ENCODE peak calls at places on chromosomes 13 and 19, in eight cellular contexts. One of them, this sample, is unnamed. For H3K4me1, the result is how much of the 10 kb centered on the place peaks cover.

GRCh38 chr13:98984118-98984517 is 6.3 kb upstream of the DOCK9 start:
- DNase-seq in psoas muscle: no peak
- DNase-seq in tibial nerve: no peak
- DNase-seq in DND-41: no peak
- DNase-seq in heart left ventricle: no peak
- DNase-seq in right lobe of liver: no peak
- DNase-seq in pancreas: no peak
- DNase-seq in A673: no peak
- DNase-seq in this sample: no peak

GRCh38 chr19:51830263-51830662 is 35.3 kb downstream of the FPR3 start:
- DNase-seq in psoas muscle: no peak
- DNase-seq in tibial nerve: no peak
- DNase-seq in DND-41: no peak
- DNase-seq in heart left ventricle: no peak
- DNase-seq in right lobe of liver: no peak
- DNase-seq in pancreas: no peak
- DNase-seq in A673: peak
- DNase-seq in this sample: peak

GRCh38 chr19:50559636-50560035 is 8.6 kb downstream of the LRRC4B start:
- DNase-seq in psoas muscle: no peak
- DNase-seq in tibial nerve: no peak
- DNase-seq in DND-41: no peak
- DNase-seq in heart left ventricle: no peak
- DNase-seq in right lobe of liver: no peak
- DNase-seq in pancreas: no peak
- DNase-seq in A673: no peak
- DNase-seq in this sample: no peak

GRCh38 chr19:38142176-38143035 is 81.6 kb downstream of the DPF1 start:
- DNase-seq in psoas muscle: peak
- DNase-seq in tibial nerve: no peak
- DNase-seq in DND-41: peak
- DNase-seq in heart left ventricle: peak
- DNase-seq in right lobe of liver: no peak
- DNase-seq in pancreas: no peak
- DNase-seq in A673: peak
- DNase-seq in this sample: no peak

GRCh38 chr19:39949026-39949747 is 14.8 kb upstream of the FCGBP start:
- DNase-seq in psoas muscle: no peak
- DNase-seq in tibial nerve: no peak
- DNase-seq in DND-41: no peak
- DNase-seq in heart left ventricle: no peak
- DNase-seq in right lobe of liver: no peak
- DNase-seq in pancreas: peak
- DNase-seq in A673: no peak
- DNase-seq in this sample: no peak

GRCh38 chr19:4801085-4801619 is 9.6 kb downstream of the FEM1A start:
- DNase-seq in psoas muscle: no peak
- DNase-seq in tibial nerve: no peak
- DNase-seq in DND-41: no peak
- DNase-seq in heart left ventricle: no peak
- DNase-seq in right lobe of liver: no peak
- DNase-seq in pancreas: no peak
- DNase-seq in A673: no peak
- DNase-seq in this sample: no peak

GRCh38 chr19:45764947-45765346 is 4.1 kb downstream of the SIX5 start:
- DNase-seq in psoas muscle: no peak
- DNase-seq in tibial nerve: no peak
- DNase-seq in DND-41: no peak
- DNase-seq in heart left ventricle: peak
- DNase-seq in right lobe of liver: no peak
- DNase-seq in pancreas: no peak
- DNase-seq in A673: no peak
- DNase-seq in this sample: no peak

GRCh38 chr13:46321494-46322225 is 65.4 kb downstream of the RUBCNL start:
- DNase-seq in psoas muscle: peak
- DNase-seq in tibial nerve: peak
- DNase-seq in DND-41: peak
- DNase-seq in heart left ventricle: peak
- DNase-seq in right lobe of liver: peak
- DNase-seq in pancreas: no peak
- DNase-seq in A673: peak
- DNase-seq in this sample: peak

GRCh38 chr13:26561636-26562537 is 4.4 kb downstream of the WASF3 start:
- DNase-seq in psoas muscle: no peak
- DNase-seq in tibial nerve: no peak
- DNase-seq in DND-41: no peak
- DNase-seq in heart left ventricle: no peak
- DNase-seq in right lobe of liver: no peak
- DNase-seq in pancreas: no peak
- DNase-seq in A673: no peak
- DNase-seq in this sample: no peak

GRCh38 chr19:4061178-4061682 is 5.5 kb downstream of the ZBTB7A start:
- DNase-seq in psoas muscle: peak
- DNase-seq in tibial nerve: peak
- DNase-seq in DND-41: no peak
- DNase-seq in heart left ventricle: peak
- DNase-seq in right lobe of liver: peak
- DNase-seq in pancreas: peak
- DNase-seq in A673: no peak
- DNase-seq in this sample: peak

GRCh38 chr13:35729926-35730627 is 253.6 kb upstream of the MAB21L1 start:
- DNase-seq in psoas muscle: peak
- DNase-seq in tibial nerve: no peak
- DNase-seq in DND-41: no peak
- DNase-seq in heart left ventricle: peak
- DNase-seq in right lobe of liver: no peak
- DNase-seq in pancreas: no peak
- DNase-seq in A673: no peak
- DNase-seq in this sample: no peak

GRCh38 chr13:46751811-46752635 is 44.9 kb downstream of the ESD start:
- DNase-seq in psoas muscle: no peak
- DNase-seq in tibial nerve: no peak
- DNase-seq in DND-41: peak
- DNase-seq in heart left ventricle: no peak
- DNase-seq in right lobe of liver: no peak
- DNase-seq in pancreas: no peak
- DNase-seq in A673: peak
- DNase-seq in this sample: no peak

GRCh38 chr19:10812902-10813404 is 23.1 kb downstream of the TMED1 start:
- DNase-seq in psoas muscle: peak
- DNase-seq in tibial nerve: no peak
- DNase-seq in DND-41: no peak
- DNase-seq in heart left ventricle: peak
- DNase-seq in right lobe of liver: no peak
- DNase-seq in pancreas: no peak
- DNase-seq in A673: peak
- DNase-seq in this sample: peak

GRCh38 chr13:26949701-26950345 is 189.2 kb upstream of the GPR12 start:
- DNase-seq in psoas muscle: no peak
- DNase-seq in tibial nerve: no peak
- DNase-seq in DND-41: no peak
- DNase-seq in heart left ventricle: no peak
- DNase-seq in right lobe of liver: no peak
- DNase-seq in pancreas: no peak
- DNase-seq in A673: no peak
- DNase-seq in this sample: no peak

GRCh38 chr19:40191836-40192646 is 815 bp downstream of the MAP3K10 start:
- DNase-seq in psoas muscle: peak
- DNase-seq in tibial nerve: no peak
- DNase-seq in DND-41: peak
- DNase-seq in heart left ventricle: peak
- DNase-seq in right lobe of liver: peak
- DNase-seq in pancreas: no peak
- DNase-seq in A673: peak
- DNase-seq in this sample: peak

GRCh38 chr13:113750554-113751399 is 8.2 kb upstream of the TMEM255B start:
- DNase-seq in psoas muscle: no peak
- DNase-seq in tibial nerve: no peak
- DNase-seq in DND-41: no peak
- DNase-seq in heart left ventricle: no peak
- DNase-seq in right lobe of liver: no peak
- DNase-seq in pancreas: no peak
- DNase-seq in A673: no peak
- DNase-seq in this sample: no peak

GRCh38 chr13:72931311-72931710 is 127.5 kb upstream of the KLF5 start:
- DNase-seq in psoas muscle: no peak
- DNase-seq in tibial nerve: no peak
- DNase-seq in DND-41: no peak
- DNase-seq in heart left ventricle: no peak
- DNase-seq in right lobe of liver: no peak
- DNase-seq in pancreas: no peak
- DNase-seq in A673: no peak
- DNase-seq in this sample: no peak

GRCh38 chr19:42216653-42217521 is 590 bp downstream of the DEDD2 start:
- DNase-seq in psoas muscle: peak
- DNase-seq in tibial nerve: no peak
- DNase-seq in DND-41: peak
- DNase-seq in heart left ventricle: peak
- DNase-seq in right lobe of liver: peak
- DNase-seq in pancreas: no peak
- DNase-seq in A673: peak
- DNase-seq in this sample: peak

GRCh38 chr19:49691243-49692101 is 556 bp downstream of the CPT1C start:
- DNase-seq in psoas muscle: peak
- DNase-seq in tibial nerve: no peak
- DNase-seq in DND-41: no peak
- DNase-seq in heart left ventricle: peak
- DNase-seq in right lobe of liver: no peak
- DNase-seq in pancreas: peak
- DNase-seq in A673: peak
- DNase-seq in this sample: peak

GRCh38 chr19:13887039-13887438 is 10.1 kb downstream of the NANOS3 start:
- DNase-seq in psoas muscle: no peak
- DNase-seq in tibial nerve: no peak
- DNase-seq in DND-41: no peak
- DNase-seq in heart left ventricle: no peak
- DNase-seq in right lobe of liver: no peak
- DNase-seq in pancreas: no peak
- DNase-seq in A673: no peak
- DNase-seq in this sample: peak

GRCh38 chr13:77728265-77728966 is 30.9 kb downstream of the SLAIN1 start:
- DNase-seq in psoas muscle: no peak
- DNase-seq in tibial nerve: no peak
- DNase-seq in DND-41: no peak
- DNase-seq in heart left ventricle: no peak
- DNase-seq in right lobe of liver: no peak
- DNase-seq in pancreas: no peak
- DNase-seq in A673: peak
- DNase-seq in this sample: no peak

GRCh38 chr13:30375436-30375835 is 46.9 kb upstream of the UBE2L5 start:
- DNase-seq in psoas muscle: no peak
- DNase-seq in tibial nerve: no peak
- DNase-seq in DND-41: peak
- DNase-seq in heart left ventricle: no peak
- DNase-seq in right lobe of liver: no peak
- DNase-seq in pancreas: no peak
- DNase-seq in A673: no peak
- DNase-seq in this sample: no peak
- TF ChIP-seq CTCF in psoas muscle: no peak
- TF ChIP-seq CTCF in tibial nerve: no peak
- TF ChIP-seq CTCF in DND-41: peak
- TF ChIP-seq CTCF in heart left ventricle: no peak
- TF ChIP-seq CTCF in right lobe of liver: no peak
- TF ChIP-seq CTCF in pancreas: no peak
- TF ChIP-seq CTCF in A673: no peak
- TF ChIP-seq CTCF in this sample: no peak

DNA sequence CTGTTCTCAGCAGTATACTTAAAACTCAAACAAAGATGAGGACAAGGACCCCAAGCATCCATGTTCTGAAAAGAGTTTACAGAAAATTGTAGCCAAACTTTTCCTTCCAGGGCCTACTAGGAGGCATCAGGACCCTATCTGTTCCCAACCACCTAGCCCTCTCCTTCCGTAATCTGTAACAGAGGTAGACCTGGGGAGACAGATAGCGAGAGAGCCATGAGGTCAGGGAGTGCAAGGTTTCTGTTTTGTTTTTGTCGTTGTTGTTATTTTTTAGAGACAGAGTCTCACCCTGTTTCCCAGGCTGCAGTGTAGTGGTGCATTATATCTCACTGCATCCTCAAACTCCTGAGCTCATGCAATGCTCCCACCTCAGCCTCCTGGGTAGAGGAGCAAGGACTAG is 83.9 kb upstream of the POSTN start:
- DNase-seq in psoas muscle: no peak
- DNase-seq in tibial nerve: no peak
- DNase-seq in DND-41: no peak
- DNase-seq in heart left ventricle: no peak
- DNase-seq in right lobe of liver: no peak
- DNase-seq in pancreas: no peak
- DNase-seq in A673: no peak
- DNase-seq in this sample: no peak
- H3K4me1 ChIP-seq in psoas muscle: under half
- H3K4me1 ChIP-seq in tibial nerve: under half
- H3K4me1 ChIP-seq in DND-41: under half
- H3K4me1 ChIP-seq in heart left ventricle: under half
- H3K4me1 ChIP-seq in right lobe of liver: under half
- H3K4me1 ChIP-seq in pancreas: under half
- H3K4me1 ChIP-seq in A673: under half
- H3K4me1 ChIP-seq in this sample: under half

DNA sequence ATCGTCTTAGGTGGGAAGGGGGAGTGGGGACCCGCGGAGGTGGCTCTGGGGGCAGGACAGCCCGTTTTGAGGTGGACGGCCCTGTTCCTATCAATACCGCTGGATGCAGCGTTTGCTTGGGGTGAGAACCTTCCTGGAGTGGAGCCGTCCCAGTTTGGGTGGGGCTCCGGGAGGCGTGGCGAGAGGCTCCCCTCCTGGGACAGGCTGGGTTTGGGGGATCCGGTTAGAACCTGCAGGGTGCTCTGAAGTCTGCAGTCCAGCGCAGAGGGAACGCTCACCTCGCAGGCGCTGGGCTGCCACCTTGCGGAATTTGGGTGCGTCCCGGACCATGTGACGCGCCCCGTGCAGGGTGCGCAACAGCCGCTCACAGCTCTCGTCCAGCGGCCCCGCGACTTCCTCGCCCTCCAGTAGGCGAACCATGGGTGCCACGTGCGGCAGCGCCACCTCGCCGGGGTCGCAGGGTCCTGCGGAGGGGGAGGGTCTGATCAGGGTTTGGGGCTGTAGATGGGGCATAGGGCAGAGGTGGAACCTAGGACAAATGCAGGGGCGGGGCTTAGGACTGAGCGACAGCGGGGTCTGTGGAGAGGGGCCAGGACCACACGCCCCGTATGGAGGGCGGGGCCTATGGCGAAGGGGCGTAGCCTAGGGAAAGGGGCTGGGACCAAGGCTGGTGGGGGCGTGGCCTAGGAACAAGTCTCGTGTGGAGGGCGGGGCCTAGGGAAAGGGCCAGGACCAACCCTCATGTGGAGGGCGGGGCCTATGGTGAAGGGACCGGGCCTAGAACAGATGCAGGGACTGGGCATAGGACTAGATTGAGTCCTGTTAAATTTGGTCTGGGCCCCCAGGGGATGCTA is 13.8 kb downstream of the SH2D3A start:
- DNase-seq in psoas muscle: peak
- DNase-seq in tibial nerve: peak
- DNase-seq in DND-41: peak
- DNase-seq in heart left ventricle: peak
- DNase-seq in right lobe of liver: peak
- DNase-seq in pancreas: peak
- DNase-seq in A673: peak
- DNase-seq in this sample: peak
- H3K4me3 ChIP-seq in psoas muscle: peak
- H3K4me3 ChIP-seq in tibial nerve: peak
- H3K4me3 ChIP-seq in DND-41: peak
- H3K4me3 ChIP-seq in heart left ventricle: peak
- H3K4me3 ChIP-seq in right lobe of liver: peak
- H3K4me3 ChIP-seq in pancreas: no peak
- H3K4me3 ChIP-seq in A673: peak
- H3K4me3 ChIP-seq in this sample: no peak

GRCh38 chr19:2640563-2641331 is 61.7 kb downstream of the GNG7 start:
- DNase-seq in psoas muscle: no peak
- DNase-seq in tibial nerve: no peak
- DNase-seq in DND-41: no peak
- DNase-seq in heart left ventricle: no peak
- DNase-seq in right lobe of liver: no peak
- DNase-seq in pancreas: no peak
- DNase-seq in A673: no peak
- DNase-seq in this sample: no peak
- TF ChIP-seq CTCF in psoas muscle: no peak
- TF ChIP-seq CTCF in tibial nerve: no peak
- TF ChIP-seq CTCF in DND-41: no peak
- TF ChIP-seq CTCF in heart left ventricle: no peak
- TF ChIP-seq CTCF in right lobe of liver: no peak
- TF ChIP-seq CTCF in pancreas: no peak
- TF ChIP-seq CTCF in A673: no peak
- TF ChIP-seq CTCF in this sample: no peak